ENCODE peak calls at places on chromosomes 1 and 21, in five cellular contexts. T, H, N, Q and V are unnamed samples.

GRCh38 chr1:113786055-113786454 is 26.2 kb downstream of the RSBN1 start:
- DNase-seq in N (no peak), Q (peak; percentile 3), H (no peak), T (no peak), V (no peak)

GRCh38 chr1:31822766-31823165 is 6.9 kb upstream of the SPOCD1 start:
- DNase-seq in N (no peak), H (no peak), Q (no peak), T (no peak), V (no peak)

GRCh38 chr21:34530264-34530663 is 18.3 kb upstream of the KCNE1 start:
- DNase-seq in T (no peak), N (no peak), H (no peak), Q (no peak), V (no peak)

GRCh38 chr1:46582972-46583371 is 21.1 kb downstream of the MKNK1 start:
- DNase-seq in T (no peak), N (no peak), H (no peak), Q (no peak), V (no peak)

GRCh38 chr1:23282967-23283366 is 61.1 kb downstream of the HNRNPR start:
- DNase-seq in H (no peak), T (no peak), Q (no peak), N (no peak), V (no peak)

GRCh38 chr1:39529901-39530535 is 38.6 kb downstream of the BMP8A start:
- DNase-seq in H (no peak), N (no peak), T (no peak), Q (no peak), V (no peak)

GRCh38 chr1:156489935-156490293 is 10.7 kb downstream of the MEF2D start:
- DNase-seq in T (no peak), H (no peak), N (no peak), Q (no peak), V (no peak)

GRCh38 chr1:11473635-11474034 is 5.3 kb upstream of the DISP3 start:
- DNase-seq in Q (peak; percentile 87), T (no peak), N (no peak), H (no peak), V (no peak)

GRCh38 chr1:212597495-212597894 is 11.1 kb upstream of the ATF3 start:
- DNase-seq in T (no peak), H (no peak), N (no peak), Q (no peak), V (no peak)

GRCh38 chr1:20505488-20505887 is 2.5 kb downstream of the MUL1 start:
- DNase-seq in N (no peak), Q (no peak), H (no peak), T (no peak), V (no peak)

GRCh38 chr1:194175251-194175650 is 988.8 kb upstream of the B3GALT2 start:
- DNase-seq in Q (no peak), N (no peak), H (no peak), T (no peak), V (no peak)

GRCh38 chr1:66464802-66465201 is 69.2 kb upstream of the SGIP1 start:
- DNase-seq in Q (no peak), H (no peak), N (no peak), T (no peak), V (no peak)

GRCh38 chr21:30719401-30719800 is 824 bp upstream of the KRTAP21-3 start:
- DNase-seq in T (no peak), H (no peak), Q (no peak), N (no peak), V (no peak)

GRCh38 chr1:157272899-157273774 is 134.9 kb upstream of the ETV3 start:
- DNase-seq in T (no peak), Q (no peak), H (no peak), N (no peak), V (no peak)

GRCh38 chr1:7317888-7318287 is 453.2 kb upstream of the VAMP3 start:
- DNase-seq in H (no peak), N (no peak), Q (no peak), T (no peak), V (no peak)

GRCh38 chr1:152034654-152035405 is 2.0 kb downstream of the S100A11 start:
- DNase-seq in H (no peak), T (peak; percentile 6), N (peak; percentile 80), Q (peak; percentile 54), V (peak; percentile 73)

GRCh38 chr1:41713557-41714327 is 205.0 kb downstream of the HIVEP3 start:
- DNase-seq in N (peak; percentile 7), Q (no peak), H (no peak), T (no peak), V (no peak)

GRCh38 chr1:41712687-41713086 is 206.0 kb downstream of the HIVEP3 start:
- DNase-seq in N (no peak), T (no peak), Q (no peak), H (peak; percentile 40), V (no peak)

GRCh38 chr1:185567006-185567405 is 167.2 kb upstream of the HMCN1 start:
- DNase-seq in T (peak; percentile 95), H (no peak), Q (no peak), N (peak; percentile 11), V (peak; percentile 51)

GRCh38 chr21:43599728-43600127 is 59.6 kb downstream of the HSF2BP start:
- DNase-seq in N (no peak), H (no peak), Q (no peak), T (no peak), V (no peak)